ENCODE peak calls at places on chromosome 19, in six cellular contexts. E is left ventricle myocardium inferior, D is breast epithelium, B is neural progenitor cell, R is mucosa of descending colon, Z is tibial nerve. H is an unnamed sample. For H3K4me1 and H3K9me3, the result is how much of the 10 kb centered on the place peaks cover.

GRCh38 chr19:31280266-31281006 is 68.8 kb downstream of the TSHZ3 start:
- DNase-seq in E (no peak), D (no peak), B (no peak), R (no peak), Z (no peak), H (no peak)

GRCh38 chr19:45667620-45668341 is at the start of gene GIPR:
- DNase-seq in E (peak), D (peak), B (peak), R (peak), Z (no peak), H (peak)

GRCh38 chr19:38670921-38671398 is 23.5 kb downstream of the ACTN4 start:
- DNase-seq in E (no peak), D (no peak), B (no peak), R (no peak), Z (no peak), H (no peak)

GRCh38 chr19:34556500-34556899 is 74.9 kb downstream of the WTIP start:
- DNase-seq in E (no peak), D (no peak), B (peak), R (no peak), Z (peak), H (no peak)

GRCh38 chr19:5691205-5691929 is 1.3 kb downstream of the RPL36 start:
- DNase-seq in E (peak), D (peak), B (peak), R (peak), Z (peak), H (peak)

GRCh38 chr19:24060687-24061356 is 26.2 kb upstream of the ZNF254 start:
- DNase-seq in E (no peak), D (no peak), B (no peak), R (no peak), Z (no peak), H (no peak)

GRCh38 chr19:46772170-46773017 is 16.0 kb downstream of the SLC1A5 start:
- DNase-seq in E (no peak), D (no peak), B (no peak), R (no peak), Z (no peak), H (no peak)

GRCh38 chr19:47107953-47108746 is 5.4 kb downstream of the ZC3H4 start:
- DNase-seq in E (no peak), D (no peak), B (no peak), R (no peak), Z (no peak), H (no peak)

GRCh38 chr19:43779820-43780219 is 953 bp downstream of the KCNN4 start:
- DNase-seq in E (no peak), D (no peak), B (no peak), R (no peak), Z (no peak), H (no peak)

GRCh38 chr19:45424191-45425058 is 708 bp upstream of the ERCC1 start:
- DNase-seq in E (peak), D (no peak), B (peak), R (peak), Z (peak), H (peak)

GRCh38 chr19:38361633-38362075 is 12.7 kb upstream of the PSMD8 start:
- DNase-seq in E (peak), D (peak), B (peak), R (peak), Z (peak), H (peak)

GRCh38 chr19:342801-343421 is 1.7 kb downstream of the MIER2 start:
- DNase-seq in E (peak), D (no peak), B (no peak), R (no peak), Z (peak), H (peak)

GRCh38 chr19:43901395-43902390 is 33.4 kb downstream of the ZNF45 start:
- DNase-seq in E (peak), D (peak), B (peak), R (peak), Z (peak), H (peak)

GRCh38 chr19:43847246-43847645 is 20.1 kb downstream of the ZNF283 start:
- DNase-seq in E (no peak), D (no peak), B (no peak), R (no peak), Z (no peak), H (no peak)

GRCh38 chr19:48964205-48965032 is 690 bp upstream of the FTL start:
- DNase-seq in E (peak), D (no peak), B (peak), R (no peak), Z (no peak), H (no peak)

GRCh38 chr19:38360351-38360750 is 14.0 kb upstream of the PSMD8 start:
- DNase-seq in E (no peak), D (no peak), B (no peak), R (no peak), Z (no peak), H (no peak)

GRCh38 chr19:22595918-22596341 is 38.2 kb upstream of the ZNF492 start:
- DNase-seq in E (peak), D (peak), B (no peak), R (no peak), Z (peak), H (peak)

GRCh38 chr19:45483033-45483432 is 13.8 kb downstream of the RTN2 start:
- DNase-seq in E (no peak), D (no peak), B (no peak), R (no peak), Z (no peak), H (no peak)

GRCh38 chr19:51131780-51132680 is 7.3 kb downstream of the SIGLEC9 start:
- DNase-seq in E (peak), D (no peak), B (peak), R (peak), Z (peak), H (peak)

GRCh38 chr19:17358395-17358794 is 18.7 kb downstream of the PLVAP start:
- DNase-seq in E (no peak), D (no peak), B (no peak), R (no peak), Z (no peak), H (no peak)

GRCh38 chr19:719081-719512 is 10.4 kb downstream of the PALM start:
- DNase-seq in E (peak), D (no peak), B (no peak), R (peak), Z (peak), H (peak)

GRCh38 chr19:34962281-34962944 is 1.6 kb downstream of the ZNF792 start:
- DNase-seq in E (no peak), D (no peak), B (no peak), R (no peak), Z (no peak), H (no peak)

GRCh38 chr19:45468159-45468651 is 409 bp downstream of the FOSB start:
- DNase-seq in E (no peak), D (no peak), B (peak), R (peak), Z (peak), H (no peak)

GRCh38 chr19:30393046-30393445 is 20.9 kb downstream of the ZNF536 start:
- DNase-seq in E (no peak), D (no peak), B (no peak), R (no peak), Z (no peak), H (no peak)

GRCh38 chr19:10033614-10034013 is 20.3 kb downstream of the RDH8 start:
- DNase-seq in E (no peak), D (no peak), B (no peak), R (no peak), Z (no peak), H (no peak)

GRCh38 chr19:52237197-52237596 is 32.2 kb upstream of the ZNF766 start:
- DNase-seq in E (no peak), D (no peak), B (no peak), R (no peak), Z (no peak), H (no peak)

GRCh38 chr19:2449019-2449418 is 7.7 kb downstream of the LMNB2 start:
- DNase-seq in E (no peak), D (no peak), B (no peak), R (no peak), Z (no peak), H (no peak)

GRCh38 chr19:16062789-16063188 is 13.5 kb upstream of the TPM4 start:
- DNase-seq in E (no peak), D (no peak), B (peak), R (peak), Z (no peak), H (no peak)

DNA sequence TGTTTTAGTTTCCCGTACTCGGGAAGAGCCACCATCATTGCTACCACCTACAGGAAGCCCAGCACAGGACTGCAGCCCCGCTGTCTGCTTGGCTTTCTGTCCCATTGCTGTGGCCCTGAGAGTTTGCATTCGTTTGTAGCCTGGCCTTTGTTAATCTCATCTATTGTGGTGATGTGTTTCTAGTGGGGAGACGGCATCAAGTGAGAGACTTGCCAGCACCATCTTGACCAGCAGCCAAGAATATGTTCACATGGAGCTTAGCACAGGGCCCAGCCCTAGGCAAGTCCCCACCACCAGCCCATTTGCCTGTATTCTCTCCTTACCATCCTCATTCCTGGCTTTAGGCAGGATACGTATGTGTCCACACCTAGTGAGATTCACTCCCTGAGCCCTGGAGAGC is 17.3 kb upstream of the OVOL3 start:
- DNase-seq in E (peak), D (no peak), B (no peak), R (no peak), Z (no peak), H (no peak)
- TF ChIP-seq CTCF in E (no peak), D (no peak), B (no peak), R (no peak), Z (no peak), H (no peak)

GRCh38 chr19:12670159-12670928 is 3.7 kb downstream of the WDR83 start:
- DNase-seq in E (no peak), D (no peak), B (no peak), R (no peak), Z (no peak), H (no peak)
- H3K4me1 ChIP-seq in E (half or more), D (under half), B (under half), R (under half), Z (under half), H (under half)

GRCh38 chr19:56525214-56525860 is 13.4 kb upstream of the ZFP28 start:
- DNase-seq in E (no peak), D (no peak), B (no peak), R (no peak), Z (no peak), H (no peak)
- H3K9me3 ChIP-seq in E (half or more), D (half or more), B (half or more), R (half or more), Z (under half), H (half or more)

GRCh38 chr19:18856385-18857126 is 24.8 kb downstream of the UPF1 start:
- DNase-seq in E (no peak), D (no peak), B (peak), R (no peak), Z (no peak), H (no peak)
- TF ChIP-seq CTCF in E (no peak), D (no peak), B (peak), R (no peak), Z (no peak), H (no peak)

DNA sequence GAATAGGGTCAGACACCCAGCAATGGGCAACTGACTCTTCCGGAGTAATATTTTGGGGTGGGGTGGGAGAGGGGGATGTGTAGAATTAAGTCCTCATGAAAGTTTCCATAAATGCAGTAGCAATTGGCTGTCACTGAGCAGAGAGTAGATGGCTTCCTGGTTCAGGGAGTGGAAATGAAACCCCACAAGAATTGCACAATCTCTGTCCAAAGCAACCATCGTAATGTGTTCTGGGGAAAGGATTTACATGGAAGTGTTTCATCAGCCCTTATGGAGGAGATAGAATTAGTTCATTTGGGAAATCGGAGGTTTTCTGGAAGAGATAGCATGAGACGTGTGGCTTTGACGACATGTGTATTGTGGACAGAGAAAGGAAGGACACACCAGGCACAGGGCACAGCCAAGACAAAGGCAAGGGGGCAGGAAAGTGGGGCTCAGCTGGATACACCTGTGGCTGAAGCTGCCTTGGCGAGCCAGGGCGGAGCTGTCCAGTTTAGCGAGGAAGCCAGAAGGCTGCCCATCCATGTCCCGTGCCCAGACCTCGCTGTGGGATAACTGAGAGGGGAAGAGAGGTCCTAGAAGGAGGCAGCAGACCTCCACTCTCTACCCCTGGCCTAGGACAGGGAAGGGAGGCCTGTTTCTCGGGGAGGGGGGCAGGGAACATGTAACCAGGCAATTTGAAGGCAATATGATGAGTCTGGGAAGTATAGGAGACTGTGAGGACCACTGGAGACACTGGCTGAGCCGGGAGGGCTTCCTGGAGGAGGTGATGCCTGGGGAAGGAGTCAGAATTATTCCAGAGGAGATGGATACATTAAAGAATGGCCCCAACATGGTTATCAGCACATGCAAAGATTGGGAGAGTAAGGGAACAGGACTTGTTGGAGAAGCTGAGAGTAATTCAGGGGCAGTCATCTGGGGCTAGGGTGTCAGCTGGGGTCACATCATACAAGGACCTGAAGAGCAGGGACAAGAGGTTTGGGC is 2.6 kb upstream of the CLEC4G start:
- DNase-seq in E (no peak), D (no peak), B (no peak), R (no peak), Z (peak), H (no peak)
- H3K4me1 ChIP-seq in E (under half), D (under half), B (under half), R (under half), Z (under half), H (under half)

GRCh38 chr19:18593367-18594095 is 4.9 kb downstream of the REX1BD start:
- DNase-seq in E (no peak), D (no peak), B (peak), R (peak), Z (no peak), H (no peak)

GRCh38 chr19:18590273-18591272 is 2.0 kb downstream of the REX1BD start:
- DNase-seq in E (no peak), D (peak), B (peak), R (peak), Z (peak), H (peak)

GRCh38 chr19:18589380-18590272 is 1.0 kb downstream of the REX1BD start:
- DNase-seq in E (peak), D (peak), B (peak), R (peak), Z (peak), H (peak)

GRCh38 chr19:18594096-18594823 is 5.7 kb downstream of the REX1BD start:
- DNase-seq in E (peak), D (peak), B (peak), R (peak), Z (peak), H (peak)

DNA sequence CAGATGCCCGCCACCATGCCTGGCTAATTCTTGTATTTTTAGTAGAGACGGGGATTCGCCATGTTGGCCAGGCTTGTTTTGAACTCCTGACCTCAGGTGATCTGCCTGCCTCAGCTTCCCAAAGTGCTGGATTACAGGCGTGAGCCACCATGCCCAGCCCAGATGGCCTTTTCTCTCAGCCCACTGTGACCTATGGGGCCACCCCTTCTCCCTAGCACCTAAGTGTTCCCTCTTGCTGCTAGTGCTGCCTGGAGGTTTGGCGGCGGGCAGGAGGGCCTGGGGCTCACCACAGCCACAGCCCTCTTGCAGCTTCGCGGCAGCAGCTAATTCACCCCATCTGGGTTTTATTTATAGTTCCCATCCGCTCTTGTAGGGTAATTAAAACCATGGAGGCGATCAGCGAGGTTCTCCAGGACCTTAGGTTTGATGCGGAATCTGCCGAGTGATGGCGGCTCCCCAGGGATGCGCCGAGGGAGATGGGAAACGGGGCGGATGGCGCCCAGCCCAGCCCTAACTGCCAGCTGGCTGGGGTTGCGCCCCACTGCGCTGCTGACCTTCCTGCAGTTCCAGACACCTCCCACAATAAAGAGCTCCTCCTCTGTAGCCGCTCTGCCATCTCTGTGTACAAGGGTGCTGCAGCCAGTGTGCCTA is 3.3 kb downstream of the REX1BD start:
- DNase-seq in E (no peak), D (no peak), B (no peak), R (peak), Z (no peak), H (no peak)
- H3K9me3 ChIP-seq in E (under half), D (under half), B (under half), R (under half), Z (under half), H (under half)

GRCh38 chr19:40322951-40323615 is 25.1 kb downstream of the C19orf47 start:
- DNase-seq in E (no peak), D (no peak), B (no peak), R (no peak), Z (no peak), H (no peak)
- TF ChIP-seq CTCF in E (no peak), D (no peak), B (no peak), R (no peak), Z (no peak), H (no peak)

GRCh38 chr19:18646535-18647370 is 9.9 kb downstream of the KLHL26 start:
- DNase-seq in E (no peak), D (no peak), B (no peak), R (no peak), Z (no peak), H (no peak)
- H3K4me1 ChIP-seq in E (half or more), D (under half), B (under half), R (under half), Z (half or more), H (half or more)

GRCh38 chr19:57466489-57466888 is 9.5 kb upstream of the VN1R1 start:
- DNase-seq in E (peak), D (no peak), B (no peak), R (no peak), Z (no peak), H (no peak)
- H3K9me3 ChIP-seq in E (half or more), D (half or more), B (half or more), R (half or more), Z (under half), H (half or more)

GRCh38 chr19:7851623-7852500 is 21.8 kb downstream of the EVI5L start:
- DNase-seq in E (no peak), D (no peak), B (no peak), R (peak), Z (no peak), H (no peak)

GRCh38 chr19:7855426-7856276 is 18.5 kb downstream of the PRR36 start:
- DNase-seq in E (no peak), D (no peak), B (no peak), R (no peak), Z (no peak), H (no peak)

GRCh38 chr19:7850975-7851622 is 21.1 kb downstream of the EVI5L start:
- DNase-seq in E (no peak), D (no peak), B (no peak), R (no peak), Z (no peak), H (no peak)

GRCh38 chr19:7853760-7854107 is 20.5 kb downstream of the PRR36 start:
- DNase-seq in E (no peak), D (no peak), B (no peak), R (peak), Z (no peak), H (no peak)

GRCh38 chr19:7852851-7853759 is 21.1 kb downstream of the PRR36 start:
- DNase-seq in E (peak), D (peak), B (peak), R (peak), Z (peak), H (no peak)
- TF ChIP-seq CTCF in E (peak), D (peak), B (peak), R (peak), Z (peak), H (peak)